ENCODE peak calls at places on chromosomes 3 and 15, in nine cellular contexts. S, A, R, U, L, V, H, E and C are unnamed samples.

GRCh38 chr3:186257866-186258265 is 104.2 kb downstream of the DGKG start:
- DNase-seq in S (no peak), A (no peak), R (no peak), E (no peak), V (no peak), H (no peak), L (no peak), U (no peak), C (no peak)

GRCh38 chr15:92149469-92149868 is 244.2 kb upstream of the ST8SIA2 start:
- DNase-seq in U (no peak), V (no peak), H (no peak), S (no peak), R (no peak), L (no peak), A (no peak), E (no peak), C (no peak)

GRCh38 chr3:171417813-171418212 is 42.4 kb downstream of the TNIK start:
- DNase-seq in A (no peak), S (no peak), E (no peak), H (no peak), L (no peak), V (no peak), R (no peak), U (no peak), C (no peak)

GRCh38 chr15:90300988-90301715 is 35.7 kb downstream of the NGRN start:
- DNase-seq in R (peak), L (no peak), S (peak), E (peak), A (peak), H (peak), U (no peak), V (peak), C (no peak)

GRCh38 chr3:107957506-107957905 is 133.3 kb downstream of the CD47 start:
- DNase-seq in H (no peak), A (no peak), L (no peak), V (no peak), S (no peak), U (no peak), R (no peak), E (no peak), C (no peak)

GRCh38 chr3:170469151-170470062 is 50.7 kb downstream of the CLDN11 start:
- DNase-seq in R (no peak), E (no peak), U (no peak), A (no peak), H (no peak), S (no peak), V (peak), L (no peak), C (no peak)

GRCh38 chr3:99586680-99587079 is 51.7 kb upstream of the COL8A1 start:
- DNase-seq in A (no peak), E (no peak), R (no peak), S (no peak), L (no peak), H (no peak), U (no peak), V (no peak), C (no peak)

GRCh38 chr3:64617610-64618009 is 70.2 kb downstream of the ADAMTS9 start:
- DNase-seq in H (no peak), A (no peak), S (no peak), L (no peak), E (no peak), R (no peak), V (no peak), U (no peak), C (no peak)

GRCh38 chr3:5568451-5568850 is 380.9 kb downstream of the EDEM1 start:
- DNase-seq in H (no peak), E (no peak), S (no peak), R (peak), U (no peak), V (no peak), A (no peak), L (no peak), C (no peak)

GRCh38 chr3:133962879-133963278 is 66.8 kb downstream of the SLCO2A1 start:
- DNase-seq in S (no peak), R (no peak), L (no peak), U (no peak), E (no peak), A (no peak), H (no peak), V (no peak), C (no peak)

GRCh38 chr15:81265256-81265943 is 58.5 kb downstream of the STARD5 start:
- DNase-seq in L (no peak), E (peak), S (no peak), V (no peak), H (no peak), R (no peak), A (no peak), U (no peak), C (no peak)

GRCh38 chr3:150030841-150031240 is 60.1 kb upstream of the PFN2 start:
- DNase-seq in U (no peak), A (no peak), S (no peak), H (no peak), R (no peak), E (no peak), L (no peak), V (no peak), C (no peak)

GRCh38 chr15:72566973-72567372 is 87.5 kb upstream of the GOLGA6B start:
- DNase-seq in S (no peak), R (no peak), U (no peak), E (no peak), V (no peak), L (no peak), H (no peak), A (no peak), C (no peak)

GRCh38 chr3:64530434-64531049 is 157.3 kb downstream of the ADAMTS9 start:
- DNase-seq in R (peak), L (no peak), E (no peak), U (no peak), H (peak), S (peak), V (no peak), A (peak), C (no peak)

GRCh38 chr3:196463478-196463756 is 31.2 kb upstream of the UBXN7 start:
- DNase-seq in S (no peak), H (no peak), L (no peak), R (no peak), U (no peak), E (no peak), A (no peak), V (no peak), C (no peak)

GRCh38 chr15:44780608-44781007 is 44.3 kb downstream of the TRIM69 start:
- DNase-seq in L (no peak), S (no peak), V (no peak), A (no peak), R (no peak), U (no peak), H (no peak), E (no peak), C (no peak)

GRCh38 chr3:32147935-32148334 is 41.5 kb downstream of the GPD1L start:
- DNase-seq in A (no peak), S (no peak), V (peak), R (no peak), U (no peak), E (no peak), L (no peak), H (no peak), C (no peak)

GRCh38 chr3:114848643-114849350 is 298.3 kb downstream of the ZBTB20 start:
- DNase-seq in V (no peak), R (no peak), L (no peak), E (no peak), A (no peak), U (no peak), H (no peak), S (no peak), C (no peak)

GRCh38 chr15:67146875-67147381 is 81.5 kb downstream of the SMAD3 start:
- DNase-seq in R (no peak), L (no peak), H (no peak), A (peak), V (no peak), U (no peak), S (peak), E (no peak), C (no peak)